ENCODE peak calls at places on chromosome 2, in seven cellular contexts. T is SK-N-DZ; P is PC-9; I is NCI-H1105; G is fibroblast of mammary gland; J is cardiac muscle cell; U is effector memory CD8-positive, alpha-beta T cell. M is an unnamed sample.

GRCh38 chr2:110770308-110770695 is 37.9 kb downstream of the ACOXL start:
- DNase-seq in T (no peak), G (no peak), P (no peak), U (no peak), I (peak), J (no peak), M (peak)

GRCh38 chr2:128358941-128359731 is 40.5 kb upstream of the HS6ST1 start:
- DNase-seq in U (no peak), J (no peak), P (no peak), I (no peak), T (no peak), G (no peak), M (no peak)

GRCh38 chr2:119049968-119050657 is 108.1 kb downstream of the MARCO start:
- DNase-seq in J (peak), I (no peak), T (no peak), U (no peak), P (no peak), G (no peak), M (peak)

GRCh38 chr2:225122007-225122406 is 79.7 kb upstream of the DOCK10 start:
- DNase-seq in J (no peak), I (no peak), P (no peak), T (no peak), U (no peak), G (no peak), M (peak)

GRCh38 chr2:74658516-74658915 is 4.5 kb downstream of the SEMA4F start:
- DNase-seq in T (no peak), P (no peak), J (peak), U (no peak), I (no peak), G (peak), M (no peak)

GRCh38 chr2:3312576-3313345 is 64.9 kb downstream of the EIPR1 start:
- DNase-seq in P (no peak), I (no peak), U (no peak), G (no peak), T (no peak), J (no peak), M (no peak)

GRCh38 chr2:39516347-39517101 is 79.4 kb upstream of the MAP4K3 start:
- DNase-seq in T (no peak), J (peak), I (no peak), G (peak), U (no peak), P (peak), M (peak)

GRCh38 chr2:105747997-105748396 is 3.3 kb downstream of the NCK2 start:
- DNase-seq in G (peak), T (no peak), I (no peak), J (no peak), P (no peak), U (no peak), M (no peak)

GRCh38 chr2:240905176-240905781 is 857 bp upstream of the CROCC2 start:
- DNase-seq in T (no peak), G (no peak), J (no peak), U (no peak), I (no peak), P (peak), M (no peak)

GRCh38 chr2:128640847-128641360 is 322.2 kb upstream of the HS6ST1 start:
- DNase-seq in G (no peak), I (no peak), P (no peak), U (no peak), T (no peak), J (no peak), M (no peak)

GRCh38 chr2:24816884-24817283 is 23.7 kb downstream of the CENPO start:
- DNase-seq in T (no peak), G (peak), J (peak), P (no peak), I (no peak), U (no peak), M (no peak)

GRCh38 chr2:74440378-74441110 is 1.2 kb downstream of the RTKN start:
- DNase-seq in G (peak), U (peak), J (peak), T (peak), I (peak), P (peak), M (peak)

GRCh38 chr2:18626958-18627650 is 37.7 kb upstream of the NT5C1B start:
- DNase-seq in G (peak), P (no peak), U (no peak), J (peak), I (no peak), T (peak), M (no peak)

GRCh38 chr2:231663458-231664290 is 44.7 kb upstream of the PTMA start:
- DNase-seq in T (no peak), P (no peak), U (no peak), J (no peak), G (no peak), I (no peak), M (no peak)

GRCh38 chr2:18626256-18626668 is 36.9 kb upstream of the NT5C1B start:
- DNase-seq in I (no peak), U (no peak), P (no peak), G (peak), T (no peak), J (peak), M (no peak)

GRCh38 chr2:235220331-235220730 is 268.5 kb downstream of the SH3BP4 start:
- DNase-seq in J (no peak), T (no peak), G (no peak), P (no peak), I (no peak), U (no peak), M (no peak)

GRCh38 chr2:134140251-134140661 is 113.6 kb upstream of the MGAT5 start:
- DNase-seq in I (no peak), J (no peak), G (no peak), U (no peak), T (no peak), P (no peak), M (no peak)

GRCh38 chr2:40352321-40353099 is 99.4 kb downstream of the SLC8A1 start:
- DNase-seq in I (no peak), U (no peak), T (no peak), J (peak), G (peak), P (no peak), M (no peak)

GRCh38 chr2:166344286-166345113 is 31.2 kb downstream of the SCN9A start:
- DNase-seq in U (no peak), G (peak), I (no peak), P (no peak), T (peak), J (peak), M (no peak)

GRCh38 chr2:237533668-237534138 is 32.7 kb upstream of the PRLH start:
- DNase-seq in P (no peak), T (no peak), I (no peak), U (no peak), G (peak), J (no peak), M (peak)

GRCh38 chr2:236582968-236583367 is 13.3 kb downstream of the ACKR3 start:
- DNase-seq in I (no peak), J (no peak), U (no peak), G (no peak), T (no peak), P (no peak), M (no peak)

GRCh38 chr2:45892236-45892701 is 240.8 kb downstream of the PRKCE start:
- DNase-seq in J (peak), U (no peak), G (no peak), T (no peak), P (no peak), I (peak), M (peak)

GRCh38 chr2:39065616-39066015 is 55.2 kb downstream of the SOS1 start:
- DNase-seq in G (peak), I (no peak), T (no peak), P (no peak), U (no peak), J (no peak), M (no peak)

GRCh38 chr2:48912110-48912509 is 156.6 kb upstream of the LHCGR start:
- DNase-seq in G (no peak), U (no peak), T (peak), I (no peak), J (peak), P (no peak), M (peak)